ENCODE peak calls at places on chromosomes 4 and X, in six cellular contexts. O is neuronal stem cell, U is H9, K is H1, D is trophoblast cell, Z is IMR-90. V is an unnamed sample.

GRCh38 chr4:114250439-114250891 is 271.0 kb upstream of the ARSJ start:
- DNase-seq in O (no peak), K (no peak), Z (peak), U (no peak), D (no peak), V (no peak)

GRCh38 chr4:118879409-118879808 is 9.2 kb upstream of the SYNPO2 start:
- DNase-seq in U (no peak), Z (no peak), O (no peak), D (no peak), K (no peak), V (no peak)

GRCh38 chr4:74682567-74683359 is 111.6 kb downstream of the BTC start:
- DNase-seq in D (peak), U (peak), Z (peak), O (no peak), K (no peak), V (peak)

GRCh38 chrX:19595036-19595435 is 79.7 kb upstream of the MAP3K15 start:
- DNase-seq in O (no peak), K (no peak), Z (no peak), U (no peak), D (no peak), V (no peak)

GRCh38 chr4:14566518-14566917 is 435.8 kb upstream of the CPEB2 start:
- DNase-seq in Z (peak), K (no peak), U (no peak), D (no peak), O (no peak), V (no peak)

GRCh38 chrX:4320436-4320947 is 607.0 kb upstream of the PRKX start:
- DNase-seq in D (no peak), K (no peak), O (no peak), U (no peak), Z (no peak), V (peak)

GRCh38 chr4:151165205-151166000 is 66.0 kb downstream of the RPS3A start:
- DNase-seq in U (no peak), O (no peak), D (no peak), K (no peak), Z (no peak), V (no peak)

GRCh38 chrX:51494409-51494808 is 2.0 kb downstream of the NUDT11 start:
- DNase-seq in U (no peak), K (no peak), Z (no peak), O (no peak), D (no peak), V (no peak)

GRCh38 chr4:48635310-48635709 is 144.8 kb downstream of the FRYL start:
- DNase-seq in U (no peak), D (peak), Z (peak), O (no peak), K (no peak), V (peak)

GRCh38 chr4:41202356-41202755 is 12.0 kb downstream of the APBB2 start:
- DNase-seq in D (no peak), O (no peak), Z (no peak), U (no peak), K (no peak), V (no peak)

GRCh38 chr4:181259081-181259480 is 984.1 kb upstream of the TENM3 start:
- DNase-seq in U (no peak), D (no peak), Z (no peak), K (no peak), O (no peak), V (no peak)

GRCh38 chr4:74447636-74448233 is 2.8 kb downstream of the AREG start:
- DNase-seq in O (no peak), D (no peak), Z (no peak), U (no peak), K (no peak), V (no peak)

GRCh38 chr4:156293657-156294297 is 340.1 kb upstream of the CTSO start:
- DNase-seq in D (peak), Z (peak), K (no peak), O (no peak), U (no peak), V (no peak)

GRCh38 chr4:183738081-183738673 is 79.1 kb downstream of the TRAPPC11 start:
- DNase-seq in D (peak), O (no peak), U (no peak), Z (no peak), K (no peak), V (no peak)

GRCh38 chr4:3481783-3482397 is 18.8 kb downstream of the DOK7 start:
- DNase-seq in Z (no peak), O (no peak), U (no peak), K (no peak), D (no peak), V (no peak)

GRCh38 chr4:22077571-22077970 is 129.0 kb upstream of the KCNIP4 start:
- DNase-seq in U (no peak), Z (no peak), D (no peak), K (no peak), O (no peak), V (no peak)

GRCh38 chrX:10099411-10099810 is 57.4 kb upstream of the CLCN4 start:
- DNase-seq in O (no peak), K (no peak), D (no peak), Z (no peak), U (no peak), V (no peak)

GRCh38 chrX:10104958-10105658 is 51.7 kb upstream of the CLCN4 start:
- DNase-seq in D (peak), Z (no peak), U (no peak), K (no peak), O (no peak), V (no peak)

GRCh38 chrX:10103023-10103422 is 53.8 kb upstream of the CLCN4 start:
- DNase-seq in D (peak), U (no peak), Z (peak), K (no peak), O (no peak), V (no peak)

GRCh38 chrX:10101269-10101668 is 55.5 kb upstream of the CLCN4 start:
- DNase-seq in K (no peak), Z (peak), O (no peak), D (peak), U (no peak), V (no peak)

GRCh38 chrX:10102046-10102704 is 54.6 kb upstream of the CLCN4 start:
- DNase-seq in D (peak), O (no peak), K (no peak), U (no peak), Z (no peak), V (no peak)
- H3K4me2 ChIP-seq in D (no peak), O (no peak), K (no peak), U (no peak), Z (no peak), V (no peak)

DNA sequence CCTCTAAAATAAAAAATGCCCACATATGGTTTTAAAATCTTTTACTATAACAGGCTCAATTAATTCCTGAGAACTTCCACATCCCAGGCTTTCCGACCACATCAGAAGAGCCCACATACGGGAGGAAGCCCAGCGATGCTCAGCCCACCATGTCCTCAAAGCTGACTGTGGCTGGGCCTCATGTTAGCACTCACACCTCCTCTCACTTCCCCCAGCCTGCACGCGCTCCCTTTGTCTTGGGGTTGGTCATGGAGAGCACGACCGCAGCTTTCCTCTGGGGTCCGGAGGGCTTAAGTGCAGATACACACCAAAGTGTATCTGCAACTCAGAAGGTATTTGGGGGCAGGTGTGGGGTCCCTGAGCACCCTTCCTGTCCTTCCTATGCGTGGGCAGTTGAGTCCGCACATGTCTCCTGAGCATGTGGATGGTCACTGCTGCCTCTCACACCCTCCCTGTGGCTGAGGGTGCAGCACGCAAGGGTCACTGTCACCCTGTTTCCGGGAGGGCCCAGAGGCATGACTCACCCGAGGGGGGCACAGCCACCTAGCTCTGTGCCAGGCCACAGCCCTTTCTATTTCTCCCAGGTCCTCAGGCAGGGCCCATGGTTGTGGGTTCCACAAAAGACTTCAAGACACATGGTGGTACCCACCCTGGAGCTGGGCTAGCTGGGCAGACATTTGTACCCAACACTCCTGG is 21.2 kb downstream of the WDR1 start:
- DNase-seq in O (no peak), Z (no peak), D (no peak), U (no peak), K (no peak), V (no peak)
- H4K8ac ChIP-seq in O (no peak), Z (peak), D (no peak), U (no peak), K (no peak), V (no peak)

GRCh38 chr4:10087152-10087791 is 29.3 kb downstream of the WDR1 start:
- DNase-seq in D (no peak), Z (no peak), U (no peak), K (no peak), O (no peak), V (no peak)
- H2AK5ac ChIP-seq in D (no peak), Z (no peak), U (no peak), K (no peak), O (no peak), V (no peak)

GRCh38 chrX:35244088-35244741 is 301.6 kb downstream of the FAM47B start:
- DNase-seq in O (no peak), U (no peak), K (no peak), Z (no peak), D (no peak), V (no peak)
- H3K4me2 ChIP-seq in O (no peak), U (no peak), K (no peak), Z (no peak), D (no peak), V (no peak)

V was measured in mesendoderm.